ENCODE peak calls at places on chromosomes 5 and 9, in eight cellular contexts. S is foreskin fibroblast, C is AG10803, H is endothelial cell, Q is cardiac fibroblast, W is tibial nerve, Z is dorsolateral prefrontal cortex, A is lower leg skin. F is an unnamed sample.

GRCh38 chr9:93675336-93676150 is 99.2 kb downstream of the PHF2 start:
- DNase-seq in S (no peak), C (no peak), H (peak), Q (no peak), W (no peak), Z (peak), A (no peak), F (peak)

GRCh38 chr9:89722712-89723111 is 117.9 kb downstream of the GADD45G start:
- DNase-seq in S (no peak), C (no peak), H (no peak), Q (no peak), W (no peak), Z (no peak), A (no peak), F (no peak)

GRCh38 chr9:90631964-90632363 is 10.7 kb downstream of the DIRAS2 start:
- DNase-seq in S (no peak), C (no peak), H (no peak), Q (no peak), W (no peak), Z (no peak), A (no peak), F (no peak)

GRCh38 chr5:142221091-142221860 is 103.5 kb downstream of the SPRY4 start:
- DNase-seq in S (peak), C (no peak), H (no peak), Q (no peak), W (no peak), Z (no peak), A (no peak), F (no peak)

GRCh38 chr5:157961176-157961575 is 102.2 kb upstream of the CLINT1 start:
- DNase-seq in S (no peak), C (no peak), H (no peak), Q (no peak), W (no peak), Z (no peak), A (no peak), F (no peak)

GRCh38 chr9:36798350-36799065 is 225.8 kb downstream of the MELK start:
- DNase-seq in S (no peak), C (no peak), H (peak), Q (no peak), W (no peak), Z (no peak), A (no peak), F (no peak)

GRCh38 chr9:37329576-37329975 is 92.9 kb upstream of the GRHPR start:
- DNase-seq in S (no peak), C (peak), H (no peak), Q (peak), W (no peak), Z (no peak), A (no peak), F (no peak)

GRCh38 chr5:139236479-139236878 is 38.3 kb upstream of the SIL1 start:
- DNase-seq in S (no peak), C (no peak), H (no peak), Q (no peak), W (no peak), Z (no peak), A (no peak), F (no peak)

GRCh38 chr9:91086657-91087563 is 274.8 kb downstream of the AUH start:
- DNase-seq in S (no peak), C (no peak), H (no peak), Q (peak), W (no peak), Z (no peak), A (no peak), F (no peak)

GRCh38 chr5:52770287-52770939 is 17.3 kb upstream of the ITGA1 start:
- DNase-seq in S (no peak), C (no peak), H (no peak), Q (no peak), W (no peak), Z (no peak), A (no peak), F (no peak)
- TF ChIP-seq CTCF in S (no peak), C (no peak), H (no peak), Q (no peak), W (no peak), Z (no peak), A (no peak), F (no peak)

GRCh38 chr5:171405615-171406014 is 13.8 kb upstream of the FGF18 start:
- DNase-seq in S (no peak), C (peak), H (no peak), Q (peak), W (no peak), Z (no peak), A (no peak), F (no peak)
- TF ChIP-seq CTCF in S (peak), C (peak), H (no peak), Q (peak), W (peak), Z (peak), A (no peak), F (peak)

DNA sequence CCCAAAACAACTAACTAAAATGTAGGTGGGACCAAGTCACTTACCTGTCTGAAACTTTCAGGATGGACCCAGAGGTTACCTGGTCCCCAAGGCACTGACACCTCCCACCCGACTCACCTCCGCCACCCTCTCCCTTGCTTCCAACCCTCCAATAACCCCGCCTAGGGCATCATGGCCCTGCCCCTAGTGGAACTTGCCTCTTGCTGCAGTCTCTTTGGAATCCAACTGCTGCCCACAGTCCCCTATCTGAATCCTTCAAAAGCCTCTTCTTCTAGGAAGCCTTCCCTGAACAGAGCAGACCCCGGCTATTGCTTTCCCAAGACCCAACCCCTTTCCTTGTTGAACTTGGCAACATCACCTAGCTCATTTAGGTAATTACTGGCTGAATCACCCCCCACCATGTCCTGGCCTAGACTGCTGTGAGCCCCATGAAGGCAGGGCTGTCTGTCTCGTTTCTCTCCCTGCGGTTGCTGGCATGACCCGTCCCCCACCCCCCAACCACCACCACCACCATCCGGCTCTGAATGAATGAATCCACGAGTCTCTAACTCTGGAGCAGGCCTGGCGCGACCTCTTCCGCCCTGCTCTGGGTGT is 9.4 kb downstream of the CRB2 start:
- DNase-seq in S (no peak), C (no peak), H (no peak), Q (no peak), W (no peak), Z (no peak), A (no peak), F (no peak)
- TF ChIP-seq CTCF in S (no peak), C (peak), H (peak), Q (peak), W (no peak), Z (no peak), A (no peak), F (no peak)

DNA sequence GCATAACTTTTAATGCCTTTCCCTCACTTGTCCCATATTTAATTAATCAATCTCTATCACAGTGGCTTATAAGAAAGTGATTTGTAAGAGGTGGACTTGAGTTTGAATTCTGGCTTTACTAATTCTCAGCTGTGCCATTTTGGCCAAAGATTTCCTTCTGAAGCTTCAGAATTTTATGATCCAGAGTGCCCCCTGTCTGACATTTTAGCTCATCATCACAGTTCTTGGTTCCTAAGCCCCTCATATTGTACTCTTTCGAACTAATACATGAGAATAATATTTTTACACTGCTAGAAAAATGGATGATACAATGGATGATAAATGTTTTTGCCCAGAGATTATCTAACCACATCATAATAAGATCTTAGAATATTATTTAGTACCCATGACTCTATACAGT is 1014.1 kb downstream of the PTPRD start:
- DNase-seq in S (no peak), C (no peak), H (no peak), Q (no peak), W (no peak), Z (no peak), A (no peak), F (no peak)
- TF ChIP-seq CTCF in S (no peak), C (no peak), H (no peak), Q (no peak), W (no peak), Z (no peak), A (no peak), F (no peak)

GRCh38 chr9:98192503-98193335 is at the start of gene CORO2A:
- DNase-seq in S (peak), C (peak), H (peak), Q (peak), W (peak), Z (peak), A (peak), F (no peak)

GRCh38 chr9:98191615-98192502 is 578 bp downstream of the CORO2A start:
- DNase-seq in S (no peak), C (no peak), H (peak), Q (no peak), W (no peak), Z (no peak), A (peak), F (no peak)

GRCh38 chr9:98191210-98191609 is 1.2 kb downstream of the CORO2A start:
- DNase-seq in S (no peak), C (no peak), H (no peak), Q (no peak), W (no peak), Z (no peak), A (no peak), F (no peak)

GRCh38 chr9:98195671-98196070 is 3.2 kb upstream of the CORO2A start:
- DNase-seq in S (no peak), C (no peak), H (no peak), Q (no peak), W (no peak), Z (no peak), A (no peak), F (no peak)

GRCh38 chr9:98193336-98193944 is 1.0 kb upstream of the CORO2A start:
- DNase-seq in S (no peak), C (no peak), H (no peak), Q (no peak), W (no peak), Z (no peak), A (no peak), F (no peak)
- TF ChIP-seq CTCF in S (no peak), C (no peak), H (no peak), Q (no peak), W (no peak), Z (no peak), A (no peak), F (no peak)

DNA sequence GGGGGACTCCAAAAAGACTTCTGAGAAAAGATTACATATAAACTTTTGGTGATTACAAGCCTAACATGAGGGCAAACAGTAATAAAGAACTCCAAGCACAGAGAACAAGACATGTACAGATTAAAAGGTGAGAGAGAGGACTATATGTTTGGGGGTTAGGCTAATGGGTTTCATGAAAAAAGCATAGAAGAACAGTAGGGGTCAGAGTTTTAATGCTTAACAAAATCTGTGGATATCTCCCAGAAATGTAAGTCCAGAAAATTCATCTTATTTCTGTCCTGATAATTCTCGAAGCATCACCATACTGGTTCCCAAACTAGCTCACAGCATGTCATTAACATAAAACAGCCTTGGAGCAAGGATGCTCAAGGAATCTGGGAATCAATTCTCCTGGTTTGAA is 137.2 kb downstream of the ARRDC3 start:
- DNase-seq in S (no peak), C (peak), H (no peak), Q (peak), W (no peak), Z (no peak), A (no peak), F (no peak)
- TF ChIP-seq CTCF in S (no peak), C (no peak), H (no peak), Q (no peak), W (no peak), Z (peak), A (no peak), F (peak)